ENCODE peak calls at places on chromosomes 11 and 22, in five cellular contexts. H is K562, Q is HepG2, D is GM12878, J is H1. E is an unnamed sample.

GRCh38 chr22:37558815-37559214 is 1.5 kb upstream of the CDC42EP1 start:
- DNase-seq in H (no peak), Q (no peak), D (no peak), J (no peak), E (no peak)

GRCh38 chr22:43957871-43958270 is 2.6 kb downstream of the SAMM50 start:
- DNase-seq in H (no peak), Q (no peak), D (no peak), J (no peak), E (no peak)

GRCh38 chr11:8098879-8099278 is 17.9 kb downstream of the TUB start:
- DNase-seq in H (no peak), Q (no peak), D (no peak), J (no peak), E (no peak)

GRCh38 chr11:109772846-109773400 is 320.3 kb upstream of the ZC3H12C start:
- DNase-seq in H (no peak), Q (no peak), D (no peak), J (no peak), E (no peak)

GRCh38 chr22:49966041-49966715 is 5.6 kb downstream of the PIM3 start:
- DNase-seq in H (no peak), Q (no peak), D (no peak), J (no peak), E (no peak)

GRCh38 chr11:1887451-1888346 is 4.0 kb downstream of the PRR33 start:
- DNase-seq in H (no peak), Q (no peak), D (no peak), J (no peak), E (no peak)

GRCh38 chr22:50527921-50528681 is 1.7 kb downstream of the TYMP start:
- DNase-seq in H (no peak), Q (no peak), D (no peak), J (no peak), E (no peak)

GRCh38 chr11:121134758-121135312 is 33.8 kb downstream of the TECTA start:
- DNase-seq in H (no peak), Q (no peak), D (no peak), J (no peak), E (no peak)

GRCh38 chr11:17978553-17979287 is 34.1 kb downstream of the SERGEF start:
- DNase-seq in H (peak; percentile 52), Q (peak; percentile 59), D (no peak), J (no peak), E (peak; percentile 50)

GRCh38 chr22:37636186-37636948 is 3.1 kb upstream of the SH3BP1 start:
- DNase-seq in H (no peak), Q (no peak), D (no peak), J (no peak), E (no peak)

GRCh38 chr11:134762248-134763029 is 350.4 kb upstream of the B3GAT1 start:
- DNase-seq in H (peak; percentile 16), Q (no peak), D (no peak), J (no peak), E (no peak)

GRCh38 chr11:134764966-134765365 is 352.9 kb upstream of the B3GAT1 start:
- DNase-seq in H (no peak), Q (no peak), D (no peak), J (no peak), E (no peak)

GRCh38 chr11:134763030-134763388 is 351.0 kb upstream of the B3GAT1 start:
- DNase-seq in H (no peak), Q (no peak), D (no peak), J (no peak), E (no peak)

GRCh38 chr11:134765565-134765964 is 353.5 kb upstream of the B3GAT1 start:
- DNase-seq in H (no peak), Q (no peak), D (no peak), J (no peak), E (no peak)

GRCh38 chr11:134764367-134764766 is 352.3 kb upstream of the B3GAT1 start:
- DNase-seq in H (no peak), Q (no peak), D (no peak), J (no peak), E (no peak)
- H3K27me3 ChIP-seq in H (peaks cover 39% of the 10 kb centered on the region), Q (no peaks in the 10 kb centered on the region), D (no peaks in the 10 kb centered on the region), J (no peaks in the 10 kb centered on the region), E (no peaks in the 10 kb centered on the region)

DNA sequence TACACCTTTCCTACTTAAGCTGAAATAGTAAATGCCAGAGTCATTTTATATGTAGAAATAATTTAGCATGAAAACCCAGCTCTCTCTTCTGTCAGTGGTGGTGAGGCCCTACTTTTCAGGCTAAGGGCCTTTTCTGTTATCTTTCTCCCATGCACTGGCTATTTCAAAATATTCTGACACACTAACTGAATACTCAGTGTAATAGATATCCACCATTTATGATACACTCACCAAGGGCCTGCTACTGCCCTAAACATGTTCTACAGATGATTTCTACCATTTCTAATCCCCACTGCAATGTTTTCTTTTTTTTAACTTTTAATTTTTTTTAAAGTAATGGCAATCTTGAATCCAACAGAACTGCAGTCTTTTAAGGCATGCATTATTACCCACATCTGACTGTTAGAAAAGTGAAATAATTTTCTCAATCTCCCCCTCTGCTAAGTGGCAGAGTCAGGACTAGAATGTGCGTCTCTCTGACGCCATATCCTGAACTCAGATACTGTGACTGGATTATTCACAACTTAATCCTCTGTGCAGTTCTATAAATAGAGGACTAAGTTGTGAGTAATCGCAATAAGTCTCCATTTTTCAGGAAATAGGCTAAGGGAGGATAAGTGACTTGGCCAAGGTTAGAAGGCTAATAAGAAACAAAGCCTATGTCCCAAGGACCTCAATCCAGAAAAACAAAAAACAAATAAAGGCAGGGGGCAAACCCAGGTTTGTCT is 44.0 kb downstream of the GRAMD1B start:
- DNase-seq in H (no peak), Q (no peak), D (no peak), J (no peak), E (no peak)
- TF ChIP-seq GABPA in H (no peak), Q (no peak), D (no peak), J (no peak), E (no peak)

DNA sequence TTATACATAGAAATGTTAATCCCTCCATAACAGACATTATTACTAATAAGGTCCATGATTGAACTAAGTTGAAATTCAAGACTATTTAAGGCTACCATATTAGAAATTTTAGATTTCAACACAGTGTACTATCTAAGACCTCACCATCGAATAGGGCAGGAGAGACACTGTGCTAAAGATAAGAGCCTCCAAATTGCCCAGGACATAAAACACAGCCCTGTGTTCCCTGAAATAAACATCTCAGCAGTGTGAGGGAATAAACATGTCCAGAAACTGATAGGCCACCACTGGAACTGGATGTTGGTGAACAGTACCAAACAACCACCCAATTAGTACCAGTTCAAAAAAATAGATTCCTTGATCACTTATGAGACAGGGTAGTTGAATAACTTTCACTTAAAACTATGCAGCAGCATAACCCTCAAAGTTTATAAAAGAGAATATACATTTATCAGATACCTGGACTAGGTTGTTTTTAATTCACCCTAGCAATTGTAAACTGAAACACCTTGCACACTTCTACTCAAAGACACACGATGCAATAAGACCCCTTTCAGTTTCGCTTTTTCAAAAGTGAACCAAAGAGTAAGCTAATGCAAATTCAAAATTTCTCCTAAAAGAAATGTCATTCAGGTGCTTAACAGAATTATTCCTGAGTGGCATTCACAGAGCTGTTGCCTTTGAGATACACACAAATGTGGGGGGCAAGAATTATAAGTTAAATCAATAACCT is 34.3 kb downstream of the USP28 start:
- DNase-seq in H (no peak), Q (no peak), D (no peak), J (no peak), E (no peak)
- H3K4me3 ChIP-seq in H (no peak overlapping the region), Q (no peak overlapping the region), D (peak overlapping the region; percentile 17), J (no peak overlapping the region), E (no peak overlapping the region)

GRCh38 chr11:62395885-62396778 is 22.7 kb upstream of the SCGB1A1 start:
- DNase-seq in H (no peak), Q (no peak), D (no peak), J (no peak), E (no peak)
- H3K27me3 ChIP-seq in H (no peaks in the 10 kb centered on the region), Q (no peaks in the 10 kb centered on the region), D (no peaks in the 10 kb centered on the region), J (no peaks in the 10 kb centered on the region), E (no peaks in the 10 kb centered on the region)

DNA sequence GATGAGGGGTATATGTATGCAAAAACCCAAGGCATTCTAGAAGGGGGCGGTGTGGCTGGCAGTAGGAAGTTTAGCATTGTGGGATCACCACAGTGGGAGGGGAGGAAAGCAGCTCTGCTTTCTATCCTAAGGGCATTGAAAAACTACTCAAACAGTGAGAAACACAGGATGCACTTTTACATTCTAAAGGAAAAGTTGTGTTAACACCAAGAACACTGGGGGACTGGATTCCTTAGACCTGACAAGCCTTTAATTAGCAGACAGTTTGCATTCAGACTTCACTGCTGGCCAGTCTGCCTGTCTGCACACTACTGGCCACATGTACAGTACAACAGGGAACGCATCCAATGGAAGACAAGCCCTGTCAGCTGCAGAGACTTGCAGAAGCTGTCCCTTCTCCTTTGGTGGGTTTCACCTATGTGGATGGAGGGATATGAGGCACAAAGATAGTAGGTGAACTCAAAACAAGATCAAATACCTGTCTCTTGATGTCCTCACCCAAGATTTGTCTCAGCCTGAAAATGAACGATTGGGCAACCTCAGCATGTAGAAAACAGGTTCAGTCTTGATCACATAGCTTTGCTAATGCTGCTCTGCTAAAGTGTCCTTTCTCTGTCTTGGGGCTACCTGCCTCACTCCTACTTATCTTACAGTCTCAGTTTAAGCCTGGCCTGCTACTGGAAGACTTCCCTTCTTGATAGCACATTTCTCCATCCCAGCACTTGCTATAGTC is 64.8 kb downstream of the TENM4 start:
- DNase-seq in H (no peak), Q (no peak), D (no peak), J (peak; percentile 56), E (no peak)
- TF ChIP-seq GABPA in H (no peak), Q (no peak), D (no peak), J (no peak), E (no peak)

E was measured in HL-60.